ENCODE peak calls at places on chromosomes 11 and 22, in six cellular contexts. F, V, Z, K, S and G are unnamed samples.

GRCh38 chr11:17263803-17264202 is 12.7 kb upstream of the NUCB2 start:
- DNase-seq in Z (no peak), F (peak), V (no peak), K (no peak), S (no peak), G (no peak)

GRCh38 chr11:34480339-34480738 is 33.3 kb downstream of the ELF5 start:
- DNase-seq in Z (no peak), S (no peak), F (no peak), V (peak), K (no peak), G (no peak)

GRCh38 chr11:59782080-59782479 is 26.9 kb downstream of the STX3 start:
- DNase-seq in K (no peak), S (no peak), V (no peak), Z (no peak), F (no peak), G (no peak)

GRCh38 chr11:46306296-46306853 is 28.9 kb downstream of the CREB3L1 start:
- DNase-seq in Z (no peak), F (peak), S (no peak), K (no peak), V (peak), G (no peak)

GRCh38 chr22:36384766-36385400 is 2.9 kb downstream of the MYH9 start:
- DNase-seq in K (no peak), S (no peak), F (peak), V (peak), Z (no peak), G (no peak)

GRCh38 chr11:68337399-68337835 is 25.0 kb downstream of the LRP5 start:
- DNase-seq in V (no peak), K (no peak), Z (no peak), S (no peak), F (no peak), G (no peak)

GRCh38 chr11:123211981-123212380 is 16.9 kb upstream of the CLMP start:
- DNase-seq in S (no peak), V (no peak), Z (no peak), K (no peak), F (no peak), G (no peak)

GRCh38 chr11:70364745-70365535 is 33.4 kb upstream of the CTTN start:
- DNase-seq in Z (no peak), S (no peak), F (no peak), K (no peak), V (no peak), G (no peak)

GRCh38 chr11:63763506-63764200 is 4.9 kb downstream of the ZFTA start:
- DNase-seq in V (peak), Z (no peak), S (peak), F (peak), K (peak), G (peak)

GRCh38 chr11:35290876-35291275 is 128.5 kb downstream of the SLC1A2 start:
- DNase-seq in S (no peak), Z (no peak), V (peak), K (no peak), F (no peak), G (no peak)

DNA sequence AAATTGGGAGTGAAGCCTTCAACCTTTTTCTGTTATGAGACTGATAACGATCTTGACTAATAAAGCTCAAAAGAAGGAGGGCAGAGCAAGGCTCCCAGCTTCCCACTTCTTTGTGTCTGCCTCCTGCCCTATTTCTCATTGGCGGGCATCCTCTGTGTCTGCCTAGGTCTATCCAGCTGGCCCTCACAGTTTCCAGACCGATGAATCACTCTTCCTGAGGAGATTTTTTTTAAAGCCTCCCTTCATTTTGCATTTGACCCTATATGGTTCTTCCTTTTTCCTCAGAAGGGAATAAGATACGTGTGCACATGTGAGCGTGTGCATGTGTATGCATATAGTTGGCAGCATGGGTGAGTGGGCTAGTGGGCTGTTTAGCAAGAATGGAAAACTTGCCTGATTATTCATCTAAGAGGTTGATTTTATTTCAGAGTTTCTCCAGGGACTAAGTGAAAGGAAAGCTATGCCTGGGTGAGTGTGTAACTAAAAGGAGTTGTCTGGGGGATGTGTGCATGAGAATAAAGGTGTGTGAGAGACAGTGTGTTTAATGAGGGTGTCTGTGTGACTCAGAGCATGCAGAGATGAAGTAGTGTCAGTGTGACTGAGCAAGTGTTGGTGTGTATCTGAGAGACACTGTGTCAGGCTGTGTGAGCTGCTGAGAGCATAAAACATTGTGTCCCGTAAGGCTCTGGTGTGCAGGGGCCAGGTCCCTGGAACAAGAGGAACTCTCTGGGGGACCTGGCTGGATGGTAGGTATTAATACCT is 12.2 kb downstream of the PHLDB1 start:
- DNase-seq in V (no peak), S (no peak), K (peak), F (peak), Z (no peak), G (no peak)
- H3K9ac ChIP-seq in V (no peak), S (peak), K (no peak), F (peak), Z (no peak), G (no peak)

GRCh38 chr22:42438293-42438650 is 6.1 kb upstream of the NFAM1 start:
- DNase-seq in V (peak), Z (no peak), S (no peak), K (no peak), F (no peak), G (no peak)
- H3K9ac ChIP-seq in V (peak), Z (no peak), S (no peak), K (no peak), F (no peak), G (peak)

GRCh38 chr11:11663907-11664306 is 42.1 kb upstream of the GALNT18 start:
- DNase-seq in K (no peak), F (no peak), S (no peak), Z (no peak), V (peak), G (no peak)
- H3K9ac ChIP-seq in K (no peak), F (no peak), S (no peak), Z (no peak), V (no peak), G (no peak)

DNA sequence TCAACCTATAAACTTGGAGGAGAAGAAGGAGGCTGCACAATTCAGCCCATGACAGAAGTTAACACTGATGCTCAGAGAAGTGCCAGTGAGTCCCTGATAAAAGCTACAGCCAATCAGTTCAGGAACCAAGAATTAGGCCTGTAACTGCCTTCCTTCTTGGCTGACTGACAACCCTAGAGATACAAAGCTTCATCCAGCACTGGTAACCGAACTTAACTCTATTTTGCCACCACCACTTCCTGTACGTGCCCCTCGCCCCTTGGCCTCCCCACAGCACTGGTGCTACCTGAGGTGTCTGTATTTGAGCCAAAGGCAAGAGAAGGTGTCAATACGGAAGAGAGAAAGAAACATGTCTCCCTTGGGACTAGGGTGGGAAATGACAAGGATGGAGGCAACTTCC is 40.1 kb upstream of the POU2AF1 start:
- DNase-seq in Z (no peak), K (no peak), F (no peak), S (no peak), V (no peak), G (no peak)
- H3K9ac ChIP-seq in Z (no peak), K (no peak), F (no peak), S (no peak), V (no peak), G (no peak)

DNA sequence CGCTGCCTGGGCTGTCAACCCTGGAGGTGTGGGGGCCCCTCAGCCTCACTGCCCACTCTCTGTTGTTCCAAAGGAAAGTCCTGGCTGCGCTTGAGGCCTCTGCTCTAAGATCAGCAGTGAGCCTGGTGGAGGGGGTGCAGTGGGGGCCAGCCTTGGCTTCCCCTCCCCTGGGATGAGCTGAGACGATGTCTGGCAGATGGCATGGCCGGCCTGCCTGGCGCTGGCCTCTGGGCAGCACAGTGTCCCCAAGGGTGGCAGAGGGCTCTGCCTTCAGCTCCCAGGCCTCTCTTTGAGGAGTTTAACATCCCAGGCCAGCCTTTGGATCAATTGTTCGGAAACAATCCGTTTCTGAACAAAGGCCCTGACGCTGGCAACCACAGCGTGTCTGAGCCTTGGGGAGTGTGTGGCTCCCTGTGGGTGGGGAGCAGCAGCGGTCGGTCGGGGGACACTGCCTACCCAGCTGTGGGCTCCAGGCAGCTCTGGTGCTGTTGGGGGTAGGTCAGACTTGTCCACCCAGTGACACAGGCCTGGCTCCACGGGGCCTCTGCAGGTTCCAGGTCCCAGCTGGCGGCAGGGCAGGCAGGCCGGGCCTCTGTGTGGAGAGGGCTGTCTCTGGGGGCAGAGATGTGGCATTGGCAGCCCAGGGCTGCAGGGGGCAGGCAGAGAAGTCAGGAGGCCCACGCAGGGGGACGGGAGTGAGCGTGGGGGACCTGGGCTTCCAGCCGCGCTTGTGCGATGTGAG is 12.1 kb downstream of the TSPAN4 start:
- DNase-seq in F (no peak), K (no peak), S (no peak), Z (no peak), V (no peak), G (no peak)
- H3K9ac ChIP-seq in F (no peak), K (no peak), S (no peak), Z (no peak), V (no peak), G (peak)

GRCh38 chr11:40292636-40293585 is 1166.5 kb downstream of the LRRC4C start:
- DNase-seq in S (no peak), V (peak), K (peak), F (peak), Z (no peak), G (no peak)
- H3K9ac ChIP-seq in S (no peak), V (peak), K (no peak), F (no peak), Z (no peak), G (no peak)

GRCh38 chr11:48093795-48094642 is 113.7 kb downstream of the PTPRJ start:
- DNase-seq in F (peak), S (peak), Z (no peak), V (no peak), K (no peak), G (no peak)

GRCh38 chr11:48094643-48095339 is 114.4 kb downstream of the PTPRJ start:
- DNase-seq in S (no peak), Z (no peak), F (no peak), V (no peak), K (no peak), G (no peak)

GRCh38 chr11:48095779-48096470 is 115.6 kb downstream of the PTPRJ start:
- DNase-seq in F (no peak), S (no peak), K (no peak), V (peak), Z (no peak), G (no peak)

GRCh38 chr11:48098024-48098423 is 117.7 kb downstream of the PTPRJ start:
- DNase-seq in K (no peak), Z (no peak), S (no peak), V (no peak), F (no peak), G (no peak)

DNA sequence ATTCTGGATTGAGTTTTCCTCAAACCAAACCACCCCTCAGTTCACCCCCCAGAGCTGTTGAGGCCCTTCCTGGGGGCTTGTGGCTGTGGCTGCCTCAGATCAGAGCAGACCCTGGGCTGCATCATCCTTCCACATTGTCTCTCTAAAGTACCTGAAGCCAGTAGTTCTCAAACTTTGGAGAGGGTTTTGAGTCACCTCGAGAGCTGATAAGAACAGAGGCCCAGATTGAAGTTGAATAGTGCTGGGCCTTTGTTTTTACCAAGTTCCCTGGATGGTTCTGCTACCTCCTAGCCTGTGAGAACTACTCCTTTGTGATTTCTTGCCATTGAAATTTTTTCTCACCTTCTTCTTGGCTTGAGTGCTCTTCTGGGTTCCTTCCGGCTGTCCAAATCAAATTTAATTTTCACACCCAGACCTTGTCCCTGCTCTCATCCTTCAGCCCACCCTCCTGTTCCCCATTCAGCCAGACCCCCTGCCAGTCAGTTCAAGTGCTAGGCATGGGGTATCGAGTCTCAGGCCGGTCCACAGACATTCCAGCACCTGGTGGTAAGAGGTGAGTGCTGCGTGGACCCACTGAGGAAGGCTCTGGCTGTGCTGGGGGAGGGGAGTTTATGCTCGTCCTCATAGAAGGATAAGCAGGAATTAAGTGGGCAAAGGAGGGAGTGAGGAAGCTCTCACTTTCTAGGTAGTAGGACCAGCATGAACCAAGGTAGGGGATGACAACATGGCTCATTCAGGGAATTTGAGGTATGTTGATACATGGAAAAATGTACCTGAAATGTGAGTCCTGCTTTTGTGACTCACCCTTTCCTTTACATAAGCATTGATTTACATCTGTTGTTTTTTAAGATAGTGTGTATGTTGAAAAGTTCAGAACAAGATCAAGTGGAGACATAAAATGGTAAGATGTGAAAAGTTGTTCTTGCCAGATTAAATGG is 116.5 kb downstream of the PTPRJ start:
- DNase-seq in Z (no peak), F (no peak), K (no peak), S (no peak), V (peak), G (no peak)
- H3K9ac ChIP-seq in Z (no peak), F (no peak), K (no peak), S (no peak), V (peak), G (no peak)